ENCODE peak calls at places on chromosomes 13 and 19, in ten cellular contexts. E is Peyer's patch, T is thoracic aorta, U is Calu3, Q is left lung, R is HCT116, C is hepatocyte, Y is endothelial cell, G is cardiac muscle cell, A is RWPE1. I is an unnamed sample.

GRCh38 chr13:92224052-92224821 is 825.8 kb downstream of the GPC5 start:
- DNase-seq in E (no peak), T (no peak), U (no peak), Q (no peak), R (no peak), C (peak), Y (no peak), G (no peak), A (no peak), I (peak)

GRCh38 chr19:18418725-18419194 is 438 bp upstream of the SSBP4 start:
- DNase-seq in E (peak), T (no peak), U (no peak), Q (peak), R (no peak), C (no peak), Y (no peak), G (no peak), A (no peak), I (peak)

GRCh38 chr19:44660081-44660480 is 11.2 kb upstream of the CEACAM19 start:
- DNase-seq in E (no peak), T (no peak), U (no peak), Q (no peak), R (no peak), C (no peak), Y (no peak), G (no peak), A (no peak), I (no peak)

GRCh38 chr13:109698779-109699178 is 87.6 kb downstream of the IRS2 start:
- DNase-seq in E (no peak), T (no peak), U (no peak), Q (no peak), R (no peak), C (no peak), Y (no peak), G (no peak), A (peak), I (peak)

GRCh38 chr13:51286135-51287002 is 53.1 kb upstream of the SERPINE3 start:
- DNase-seq in E (peak), T (peak), U (peak), Q (peak), R (peak), C (peak), Y (peak), G (peak), A (peak), I (peak)

GRCh38 chr19:51799311-51799997 is 4.5 kb downstream of the FPR3 start:
- DNase-seq in E (peak), T (peak), U (peak), Q (no peak), R (no peak), C (peak), Y (no peak), G (no peak), A (peak), I (peak)

GRCh38 chr13:27455331-27455855 is 5.0 kb upstream of the MTIF3 start:
- DNase-seq in E (no peak), T (no peak), U (no peak), Q (no peak), R (no peak), C (no peak), Y (no peak), G (no peak), A (no peak), I (peak)

GRCh38 chr13:50494110-50494509 is 349.4 kb downstream of the DLEU7 start:
- DNase-seq in E (no peak), T (no peak), U (no peak), Q (no peak), R (no peak), C (no peak), Y (no peak), G (no peak), A (no peak), I (no peak)

GRCh38 chr13:113982296-113982661 is 8.4 kb upstream of the C13orf46 start:
- DNase-seq in E (peak), T (no peak), U (no peak), Q (peak), R (no peak), C (no peak), Y (no peak), G (no peak), A (no peak), I (no peak)

GRCh38 chr19:11322269-11323024 is 17.0 kb downstream of the RAB3D start:
- DNase-seq in E (no peak), T (no peak), U (no peak), Q (peak), R (no peak), C (no peak), Y (no peak), G (no peak), A (no peak), I (no peak)

GRCh38 chr13:112668924-112669323 is 20.9 kb upstream of the ATP11A start:
- DNase-seq in E (no peak), T (no peak), U (no peak), Q (no peak), R (no peak), C (no peak), Y (no peak), G (no peak), A (no peak), I (no peak)

GRCh38 chr19:797528-798414 is 519 bp downstream of the PTBP1 start:
- DNase-seq in E (peak), T (peak), U (peak), Q (peak), R (peak), C (peak), Y (peak), G (peak), A (peak), I (peak)

GRCh38 chr13:94415484-94415883 is 64.0 kb downstream of the DCT start:
- DNase-seq in E (no peak), T (no peak), U (no peak), Q (no peak), R (no peak), C (no peak), Y (no peak), G (no peak), A (no peak), I (no peak)

GRCh38 chr13:51045450-51045849 is 65.6 kb downstream of the C13orf42 start:
- DNase-seq in E (no peak), T (no peak), U (no peak), Q (no peak), R (no peak), C (no peak), Y (no peak), G (no peak), A (no peak), I (no peak)

GRCh38 chr13:28494861-28495585 is at the start of gene FLT1:
- DNase-seq in E (no peak), T (no peak), U (peak), Q (peak), R (no peak), C (peak), Y (peak), G (peak), A (no peak), I (no peak)

DNA sequence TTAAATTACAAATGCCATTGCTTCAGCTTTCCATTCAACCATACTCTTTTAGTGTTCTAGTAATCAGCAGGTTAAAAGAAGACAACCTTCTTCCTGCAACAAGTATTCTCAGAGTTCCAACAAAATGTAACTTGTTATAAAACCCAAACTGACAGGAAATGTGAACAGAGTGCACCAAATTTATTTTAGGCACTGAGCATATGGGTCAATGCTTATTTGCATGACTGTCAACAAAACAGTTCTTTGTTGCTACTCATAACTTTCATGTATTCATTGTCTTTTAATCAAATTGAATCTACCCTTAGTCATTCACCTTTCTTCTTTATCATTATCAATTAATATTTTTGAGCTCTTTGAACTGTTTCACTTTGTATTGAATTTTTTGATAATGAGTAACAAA is 554.1 kb downstream of the DACH1 start:
- DNase-seq in E (no peak), T (no peak), U (no peak), Q (no peak), R (no peak), C (no peak), Y (no peak), G (no peak), A (no peak), I (no peak)
- TF ChIP-seq CTCF in E (no peak), T (no peak), U (no peak), Q (no peak), R (no peak), C (no peak), Y (no peak), G (no peak), A (no peak), I (no peak)

GRCh38 chr13:85982102-85982501 is 182.9 kb upstream of the SLITRK6 start:
- DNase-seq in E (no peak), T (no peak), U (no peak), Q (no peak), R (no peak), C (no peak), Y (no peak), G (no peak), A (no peak), I (no peak)
- TF ChIP-seq CTCF in E (no peak), T (no peak), U (no peak), Q (no peak), R (no peak), C (no peak), Y (no peak), G (no peak), A (no peak), I (no peak)

GRCh38 chr19:16051254-16052025 is 24.9 kb upstream of the TPM4 start:
- DNase-seq in E (peak), T (no peak), U (no peak), Q (no peak), R (peak), C (no peak), Y (no peak), G (no peak), A (no peak), I (peak)
- TF ChIP-seq CTCF in E (no peak), T (no peak), U (no peak), Q (no peak), R (no peak), C (no peak), Y (no peak), G (peak), A (no peak), I (no peak)

GRCh38 chr19:15154002-15154612 is 46.7 kb downstream of the NOTCH3 start:
- DNase-seq in E (peak), T (no peak), U (peak), Q (no peak), R (peak), C (peak), Y (peak), G (peak), A (peak), I (peak)
- TF ChIP-seq CTCF in E (peak), T (peak), U (peak), Q (peak), R (peak), C (peak), Y (peak), G (peak), A (peak), I (peak)

GRCh38 chr19:15421136-15421535 is 2.3 kb upstream of the AKAP8L start:
- DNase-seq in E (no peak), T (no peak), U (no peak), Q (no peak), R (no peak), C (no peak), Y (no peak), G (no peak), A (no peak), I (no peak)

GRCh38 chr19:15418112-15418587 is 638 bp downstream of the AKAP8L start:
- DNase-seq in E (no peak), T (no peak), U (no peak), Q (no peak), R (no peak), C (peak), Y (no peak), G (no peak), A (peak), I (peak)

GRCh38 chr19:15417699-15418098 is 1.1 kb downstream of the AKAP8L start:
- DNase-seq in E (no peak), T (no peak), U (no peak), Q (no peak), R (no peak), C (no peak), Y (no peak), G (no peak), A (peak), I (peak)

GRCh38 chr19:15418588-15419412 is at the start of gene AKAP8L:
- DNase-seq in E (peak), T (peak), U (peak), Q (peak), R (peak), C (peak), Y (peak), G (peak), A (peak), I (peak)

GRCh38 chr19:15419413-15420025 is 731 bp upstream of the AKAP8L start:
- DNase-seq in E (no peak), T (no peak), U (no peak), Q (no peak), R (no peak), C (no peak), Y (no peak), G (no peak), A (no peak), I (no peak)
- TF ChIP-seq CTCF in E (no peak), T (no peak), U (no peak), Q (no peak), R (no peak), C (no peak), Y (no peak), G (no peak), A (no peak), I (no peak)

GRCh38 chr13:48530833-48531232 is 2.0 kb downstream of the RCBTB2 start:
- DNase-seq in E (no peak), T (no peak), U (no peak), Q (no peak), R (no peak), C (no peak), Y (no peak), G (no peak), A (no peak), I (no peak)

GRCh38 chr13:48531416-48532145 is 1.3 kb downstream of the RCBTB2 start:
- DNase-seq in E (no peak), T (no peak), U (no peak), Q (no peak), R (no peak), C (no peak), Y (no peak), G (no peak), A (no peak), I (no peak)

GRCh38 chr13:48526269-48526668 is 6.6 kb downstream of the RCBTB2 start:
- DNase-seq in E (no peak), T (no peak), U (no peak), Q (no peak), R (no peak), C (no peak), Y (no peak), G (no peak), A (no peak), I (no peak)

GRCh38 chr13:48528720-48529119 is 4.2 kb downstream of the RCBTB2 start:
- DNase-seq in E (no peak), T (no peak), U (no peak), Q (no peak), R (no peak), C (no peak), Y (no peak), G (no peak), A (no peak), I (no peak)

GRCh38 chr13:48527955-48528354 is 4.9 kb downstream of the RCBTB2 start:
- DNase-seq in E (no peak), T (no peak), U (no peak), Q (no peak), R (no peak), C (no peak), Y (no peak), G (no peak), A (no peak), I (no peak)
- TF ChIP-seq CTCF in E (no peak), T (no peak), U (no peak), Q (no peak), R (no peak), C (no peak), Y (no peak), G (no peak), A (no peak), I (no peak)

DNA sequence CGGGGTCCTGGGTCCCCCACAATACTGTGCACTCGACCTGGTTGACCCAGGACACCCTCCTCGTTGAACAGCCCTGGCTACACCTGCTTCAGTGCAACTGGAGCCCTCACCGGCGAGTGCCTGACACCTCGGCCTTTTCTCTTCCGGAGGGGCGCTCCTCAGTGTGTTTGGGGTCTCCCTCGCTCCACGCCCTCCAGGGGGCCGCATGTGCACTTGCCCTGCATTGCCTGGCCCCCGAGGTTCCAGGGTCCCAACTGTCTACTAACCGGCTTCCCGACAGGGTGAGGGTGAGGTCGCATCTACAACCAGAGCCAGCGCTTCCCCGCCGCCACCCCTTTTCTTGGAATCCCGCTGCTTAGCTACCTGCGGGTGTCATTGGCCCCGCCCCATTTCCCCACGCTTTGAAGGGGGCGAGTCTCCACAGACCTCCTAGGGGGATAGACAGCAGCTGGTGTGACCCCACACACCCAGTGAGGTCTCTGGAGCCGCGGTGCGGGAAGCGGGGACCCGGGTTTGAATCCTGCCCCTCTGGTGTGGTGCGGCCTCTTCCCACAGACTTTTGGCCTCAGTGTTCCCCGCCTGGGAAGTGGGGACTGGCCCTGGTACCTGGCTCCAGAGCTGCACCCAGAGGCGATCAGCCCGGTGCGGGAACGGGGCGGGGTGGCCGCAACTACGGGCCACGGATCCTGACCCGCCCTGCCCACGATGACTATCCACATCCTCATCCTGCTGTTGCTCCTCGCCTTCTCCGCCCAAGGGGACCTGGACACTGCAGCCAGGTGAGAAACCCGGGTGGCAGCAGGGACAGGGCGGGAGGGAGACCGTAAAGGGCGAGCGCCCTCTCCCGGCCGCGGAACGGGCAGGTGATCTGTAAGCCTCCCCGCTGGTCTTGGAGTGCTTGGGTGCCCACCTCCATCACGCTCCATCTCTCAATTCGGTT is at the start of gene ADM5:
- DNase-seq in E (peak), T (no peak), U (no peak), Q (no peak), R (no peak), C (peak), Y (no peak), G (peak), A (no peak), I (no peak)
- TF ChIP-seq CTCF in E (peak), T (no peak), U (no peak), Q (peak), R (peak), C (peak), Y (peak), G (peak), A (peak), I (peak)